ENCODE peak calls at places on chromosomes 6 and 20, in nine cellular contexts. H is uterus, Q is spleen, N is Peyer's patch, W is HepG2, K is transverse colon, F is ovary, D is A549, S is esophagus squamous epithelium. B is an unnamed sample.

GRCh38 chr20:598133-598881 is 11.8 kb downstream of the TCF15 start:
- DNase-seq in W (no peak), S (no peak), D (no peak), H (no peak), F (no peak), K (no peak), N (no peak), Q (no peak), B (no peak)

GRCh38 chr6:14549871-14550270 is 432.3 kb downstream of the CD83 start:
- DNase-seq in K (no peak), H (no peak), Q (no peak), D (no peak), S (no peak), F (no peak), N (no peak), W (no peak), B (no peak)

GRCh38 chr6:47766445-47766844 is 15.4 kb upstream of the OPN5 start:
- DNase-seq in H (no peak), D (no peak), S (no peak), Q (no peak), W (no peak), N (no peak), F (no peak), K (no peak), B (no peak)

GRCh38 chr20:53959849-53960585 is 110.4 kb downstream of the BCAS1 start:
- DNase-seq in D (peak), S (no peak), K (no peak), H (no peak), Q (no peak), F (no peak), W (peak), N (no peak), B (no peak)

GRCh38 chr20:18256440-18257090 is 31.8 kb upstream of the ZNF133 start:
- DNase-seq in K (no peak), F (no peak), D (no peak), S (no peak), N (no peak), Q (no peak), H (no peak), W (no peak), B (no peak)

GRCh38 chr20:32437391-32438074 is 79.4 kb downstream of the ASXL1 start:
- DNase-seq in S (no peak), F (no peak), D (peak), N (peak), K (no peak), H (no peak), W (peak), Q (no peak), B (no peak)

GRCh38 chr6:14700202-14700601 is 545.7 kb upstream of the JARID2 start:
- DNase-seq in D (no peak), K (no peak), F (no peak), W (no peak), Q (no peak), N (no peak), S (no peak), H (no peak), B (no peak)

GRCh38 chr20:1287787-1288569 is 21.9 kb downstream of the SNPH start:
- DNase-seq in N (no peak), Q (no peak), F (no peak), W (no peak), S (no peak), H (no peak), D (no peak), K (no peak), B (no peak)

GRCh38 chr6:31738048-31738979 is 1.5 kb upstream of the MSH5 start:
- DNase-seq in W (peak), K (peak), N (peak), Q (peak), S (no peak), F (no peak), D (peak), H (no peak), B (peak)

GRCh38 chr6:122947355-122947754 is 48.7 kb upstream of the CLVS2 start:
- DNase-seq in F (no peak), W (no peak), S (no peak), N (no peak), H (no peak), K (no peak), D (peak), Q (no peak), B (no peak)

GRCh38 chr20:45347297-45347935 is 808 bp downstream of the SDC4 start:
- DNase-seq in K (no peak), S (no peak), N (no peak), D (no peak), W (no peak), Q (no peak), H (no peak), F (no peak), B (no peak)

GRCh38 chr6:16319813-16320532 is 81.6 kb downstream of the GMPR start:
- DNase-seq in H (peak), Q (peak), D (peak), F (peak), N (peak), K (peak), W (no peak), S (no peak), B (peak)

GRCh38 chr6:168031411-168032382 is 34.2 kb downstream of the KIF25 start:
- DNase-seq in K (no peak), Q (peak), D (no peak), S (no peak), F (no peak), W (no peak), N (no peak), H (no peak), B (no peak)

GRCh38 chr6:137799950-137800568 is 67.0 kb upstream of the TNFAIP3 start:
- DNase-seq in K (peak), H (no peak), N (peak), S (no peak), F (peak), D (peak), Q (no peak), W (peak), B (peak)

GRCh38 chr6:36970892-36971842 is 14.8 kb downstream of the MTCH1 start:
- DNase-seq in Q (peak), D (no peak), F (no peak), N (no peak), K (no peak), H (no peak), S (no peak), W (no peak), B (no peak)

DNA sequence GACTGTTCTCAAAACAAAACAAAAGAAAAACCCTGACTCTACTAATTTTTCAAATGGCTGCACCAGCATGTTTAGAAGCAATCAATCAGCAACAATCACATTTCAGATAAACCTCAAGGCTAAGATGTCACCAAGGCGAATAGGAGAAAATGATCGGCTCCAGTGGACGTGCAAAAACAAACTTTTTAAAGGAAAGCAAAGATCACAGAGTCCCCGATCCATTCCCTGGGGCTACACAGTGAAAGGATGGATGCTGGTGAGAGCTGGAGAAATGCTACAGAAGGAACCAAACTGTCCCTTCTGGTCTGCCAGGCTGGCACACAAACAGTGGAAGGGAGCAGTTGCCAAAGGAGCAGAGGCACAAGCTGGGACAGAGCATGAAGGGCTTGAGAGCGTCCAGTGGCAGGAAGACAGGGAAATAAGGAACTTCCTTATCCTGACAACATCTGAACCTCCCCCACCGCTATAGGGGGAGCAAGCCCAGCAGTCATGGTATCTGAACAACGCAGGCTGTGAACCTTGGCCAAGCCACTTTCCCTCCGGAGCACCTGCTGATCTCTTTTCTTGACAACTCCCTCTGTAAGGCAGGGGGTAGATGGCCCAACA is 73.7 kb upstream of the HIVEP1 start:
- DNase-seq in F (no peak), N (no peak), H (no peak), K (peak), D (no peak), W (no peak), S (no peak), Q (no peak), B (no peak)
- H3K27ac ChIP-seq in F (no peak), N (peak), H (no peak), K (no peak), D (no peak), W (no peak), S (no peak), Q (no peak), B (no peak)

DNA sequence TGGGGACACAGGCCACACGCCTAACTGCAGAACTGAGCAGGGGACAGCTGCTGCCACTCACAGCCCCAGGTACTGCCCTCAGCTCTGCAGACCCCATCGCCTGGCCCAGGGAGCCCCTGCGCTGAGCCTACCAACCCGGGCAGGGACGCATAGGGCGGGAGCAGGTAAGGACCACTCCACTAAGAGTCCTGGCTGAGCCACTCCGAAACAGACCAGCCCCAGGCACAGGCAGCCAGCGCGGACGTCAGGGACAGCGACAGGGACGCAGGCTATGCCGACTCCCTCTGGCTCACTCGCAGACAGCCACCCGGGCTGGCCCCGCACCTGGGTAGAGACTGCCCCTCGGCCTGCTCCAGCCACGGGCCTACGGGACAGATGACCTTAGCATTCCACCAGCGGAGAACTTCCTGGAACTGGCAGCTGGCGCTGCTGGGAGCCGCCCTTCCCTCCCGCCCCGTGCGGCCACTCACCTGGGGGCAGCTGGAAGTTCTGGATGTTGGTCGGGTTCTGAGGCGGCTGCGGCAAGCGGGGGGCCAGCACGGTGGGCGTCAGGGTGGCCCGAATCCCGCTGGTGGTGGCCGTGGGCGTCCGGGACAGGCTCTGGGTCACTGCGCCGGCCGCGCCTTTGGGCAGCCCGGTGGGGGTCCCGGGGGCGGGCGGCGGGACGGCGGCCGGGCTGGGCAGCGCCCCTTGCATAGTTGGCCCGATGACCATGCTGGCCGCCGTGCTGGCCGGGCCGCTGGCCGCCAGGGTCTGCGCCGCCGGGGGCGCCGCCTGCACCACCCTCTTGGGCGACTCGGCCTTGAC is 1.5 kb downstream of the TAF4 start:
- DNase-seq in W (peak), Q (peak), F (peak), H (no peak), K (peak), S (no peak), D (no peak), N (no peak), B (peak)
- TF ChIP-seq POLR2A in W (no peak), Q (no peak), F (no peak), H (no peak), K (peak), S (no peak), D (no peak), N (no peak), B (no peak)

GRCh38 chr6:117829594-117830319 is 77.3 kb upstream of the SLC35F1 start:
- DNase-seq in Q (no peak), H (no peak), S (no peak), N (no peak), D (peak), F (no peak), W (peak), K (no peak), B (no peak)
- H3K4me3 ChIP-seq in Q (no peak), H (no peak), S (no peak), N (no peak), D (peak), F (no peak), W (no peak), K (no peak), B (no peak)

GRCh38 chr6:158644227-158645063 is at the start of gene DYNLT1:
- DNase-seq in S (peak), K (peak), F (peak), W (peak), D (peak), N (peak), Q (peak), H (peak), B (peak)
- H3K27ac ChIP-seq in S (peak), K (peak), F (peak), W (peak), D (peak), N (peak), Q (peak), H (peak), B (peak)

DNA sequence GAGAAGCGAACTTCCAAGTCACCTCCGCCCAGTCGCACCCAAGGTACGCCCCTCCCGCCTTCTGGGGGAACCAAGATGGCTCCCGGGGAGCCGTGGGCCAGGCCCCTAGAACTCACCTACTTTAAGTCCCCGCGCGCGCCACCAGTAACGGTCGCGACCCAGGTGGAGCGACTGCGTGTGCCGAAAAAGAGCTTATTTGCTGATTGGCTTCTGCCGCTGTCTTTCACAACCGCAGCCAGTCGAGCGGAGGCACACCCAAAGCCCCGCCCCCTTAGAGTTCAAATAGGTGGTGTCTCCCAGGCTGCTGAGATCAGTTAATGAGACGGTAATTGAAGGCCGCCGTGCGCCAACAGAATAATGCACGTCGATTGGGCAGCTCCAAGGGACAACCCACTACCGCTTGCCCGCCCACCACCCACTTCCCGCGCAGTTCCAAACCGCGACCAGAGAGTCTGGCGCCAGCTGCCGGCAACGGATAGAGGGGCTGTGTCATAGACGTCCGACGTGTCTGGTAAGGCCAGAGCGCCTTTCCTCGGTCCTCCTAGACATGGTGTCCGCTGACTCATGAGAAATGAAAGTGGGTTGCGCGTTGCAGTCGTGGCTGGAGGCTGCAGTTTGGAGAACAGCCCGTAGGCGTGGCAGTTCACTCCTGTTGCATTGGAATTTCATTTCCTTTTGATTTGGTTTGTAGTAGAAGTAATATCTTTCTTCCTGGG is at the start of gene MDC1:
- DNase-seq in N (peak), S (peak), W (peak), K (peak), F (peak), H (peak), D (peak), Q (peak), B (peak)
- TF ChIP-seq POLR2A in N (peak), S (peak), W (peak), K (peak), F (peak), H (peak), D (peak), Q (peak), B (peak)

GRCh38 chr6:105449756-105450390 is 47.0 kb upstream of the PREP start:
- DNase-seq in N (no peak), S (no peak), Q (no peak), D (no peak), W (no peak), F (no peak), K (no peak), H (no peak), B (no peak)

GRCh38 chr6:105453968-105454367 is 51.1 kb upstream of the PREP start:
- DNase-seq in K (no peak), F (no peak), S (no peak), H (no peak), W (no peak), N (no peak), D (no peak), Q (no peak), B (no peak)

GRCh38 chr6:105458061-105458460 is 55.2 kb upstream of the PREP start:
- DNase-seq in H (no peak), S (no peak), Q (no peak), F (no peak), K (no peak), N (no peak), D (no peak), W (no peak), B (no peak)

GRCh38 chr6:105452376-105452775 is 49.5 kb upstream of the PREP start:
- DNase-seq in N (no peak), K (no peak), Q (no peak), D (no peak), S (no peak), W (no peak), H (no peak), F (no peak), B (no peak)

GRCh38 chr6:105452924-105453756 is 50.3 kb upstream of the PREP start:
- DNase-seq in H (no peak), S (no peak), K (peak), Q (peak), D (no peak), F (no peak), W (no peak), N (peak), B (no peak)
- H3K4me3 ChIP-seq in H (no peak), S (no peak), K (no peak), Q (no peak), D (no peak), F (no peak), W (no peak), N (no peak), B (no peak)

B was measured in heart left ventricle.